ENCODE peak calls at places on chromosomes 16 and 17, in six cellular contexts. A is CD8-positive, alpha-beta memory T cell; R is MM.1S; F is dorsolateral prefrontal cortex; U is cardiac fibroblast; M is cardiac muscle cell. Z is an unnamed sample.

GRCh38 chr17:74332763-74333220 is 6.8 kb downstream of the KIF19 start:
- DNase-seq in U (no peak), A (no peak), M (no peak), F (no peak), R (no peak), Z (no peak)

GRCh38 chr17:64343833-64344637 is 46.6 kb downstream of the PECAM1 start:
- DNase-seq in U (peak), F (peak), R (peak), M (peak), A (no peak), Z (peak)

GRCh38 chr16:48499822-48500440 is 110.0 kb downstream of the N4BP1 start:
- DNase-seq in M (peak), A (no peak), U (peak), F (no peak), R (no peak), Z (peak)

GRCh38 chr16:57446530-57447141 is 549 bp downstream of the CIAPIN1 start:
- DNase-seq in U (peak), F (no peak), R (peak), A (no peak), M (peak), Z (peak)

GRCh38 chr16:27798241-27798640 is 248.3 kb downstream of the KATNIP start:
- DNase-seq in F (no peak), U (no peak), A (no peak), R (no peak), M (no peak), Z (no peak)

GRCh38 chr17:19359151-19359550 is 3.4 kb downstream of the B9D1 start:
- DNase-seq in R (no peak), M (no peak), A (no peak), F (no peak), U (no peak), Z (no peak)

GRCh38 chr16:2341456-2342447 is 1.2 kb upstream of the ABCA3 start:
- DNase-seq in M (no peak), F (no peak), U (no peak), A (no peak), R (no peak), Z (no peak)

GRCh38 chr17:74758846-74759163 is 10.4 kb downstream of the NHERF1 start:
- DNase-seq in F (no peak), A (no peak), M (no peak), R (peak), U (peak), Z (no peak)

GRCh38 chr17:74563358-74563757 is 4.0 kb downstream of the CD300H start:
- DNase-seq in A (no peak), R (no peak), F (no peak), U (no peak), M (no peak), Z (no peak)

GRCh38 chr17:76452646-76453430 is at the start of gene UBE2O:
- DNase-seq in R (peak), M (peak), A (peak), U (peak), F (peak), Z (peak)

GRCh38 chr16:57603110-57604024 is 25.1 kb upstream of the ADGRG1 start:
- DNase-seq in F (no peak), A (no peak), M (no peak), R (no peak), U (no peak), Z (no peak)

GRCh38 chr17:8964801-8965393 is 610 bp downstream of the PIK3R5 start:
- DNase-seq in M (no peak), U (no peak), A (peak), F (no peak), R (no peak), Z (no peak)

GRCh38 chr17:846901-847777 is 65.0 kb downstream of the MRM3 start:
- DNase-seq in M (no peak), U (no peak), A (no peak), R (no peak), F (no peak), Z (peak)

GRCh38 chr17:949623-950338 is 29.8 kb downstream of the NXN start:
- DNase-seq in R (no peak), U (no peak), A (no peak), M (no peak), F (no peak), Z (no peak)

GRCh38 chr17:31532161-31532515 is 140.7 kb downstream of the RAB11FIP4 start:
- DNase-seq in F (no peak), A (no peak), M (no peak), R (no peak), U (no peak), Z (no peak)

GRCh38 chr17:56478836-56479447 is 114.6 kb upstream of the NOG start:
- DNase-seq in M (peak), R (peak), A (no peak), F (no peak), U (peak), Z (peak)

GRCh38 chr16:76910931-76911330 is 280.1 kb upstream of the MON1B start:
- DNase-seq in R (no peak), M (peak), F (no peak), A (no peak), U (peak), Z (peak)

GRCh38 chr16:89420204-89420603 is 70.2 kb downstream of the ANKRD11 start:
- DNase-seq in M (no peak), U (no peak), R (no peak), A (no peak), F (no peak), Z (no peak)

GRCh38 chr17:51079049-51079448 is 41.6 kb downstream of the SPAG9 start:
- DNase-seq in A (no peak), M (peak), F (no peak), U (peak), R (no peak), Z (no peak)

GRCh38 chr16:20942271-20942670 is 41.7 kb downstream of the LYRM1 start:
- DNase-seq in F (no peak), M (no peak), R (no peak), U (no peak), A (no peak), Z (no peak)

GRCh38 chr16:55832788-55833583 is at the start of gene CES1:
- DNase-seq in F (no peak), M (no peak), U (no peak), R (no peak), A (no peak), Z (no peak)

GRCh38 chr16:30948956-30949654 is at the start of gene ORAI3:
- DNase-seq in R (peak), U (peak), F (peak), A (no peak), M (peak), Z (peak)

GRCh38 chr16:82741073-82741615 is 114.4 kb downstream of the CDH13 start:
- DNase-seq in R (no peak), F (no peak), U (no peak), M (no peak), A (no peak), Z (peak)

GRCh38 chr17:18158022-18158600 is 25.5 kb upstream of the ALKBH5 start:
- DNase-seq in F (peak), A (peak), U (peak), M (peak), R (peak), Z (peak)
- H3K4me3 ChIP-seq in F (peak), A (peak), U (peak), M (peak), R (peak), Z (peak)

DNA sequence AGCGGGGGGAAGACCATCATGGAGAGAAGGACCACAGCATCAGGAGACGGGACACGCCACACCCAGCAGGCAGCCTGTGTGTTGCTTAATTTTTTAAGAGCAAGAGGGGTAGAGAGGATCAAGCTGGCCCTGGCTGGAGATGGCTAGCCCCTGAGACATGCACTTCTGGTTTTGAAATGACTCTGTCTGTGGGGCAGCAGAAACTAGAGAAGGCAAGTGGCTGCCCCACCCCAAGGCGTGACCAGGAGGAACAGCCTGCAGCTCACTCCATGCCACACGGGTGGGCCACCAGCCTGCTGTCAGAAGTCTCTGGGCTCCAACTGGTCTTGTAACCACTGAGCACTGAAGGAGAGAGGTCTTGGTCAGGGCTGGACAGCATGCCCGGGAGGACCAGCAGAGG is 75.5 kb downstream of the SOCS1 start:
- DNase-seq in A (no peak), F (no peak), R (no peak), M (no peak), U (no peak), Z (no peak)
- H3K4me3 ChIP-seq in A (no peak), F (no peak), R (no peak), M (no peak), U (no peak), Z (no peak)

GRCh38 chr16:85448557-85449194 is 164.4 kb upstream of the GSE1 start:
- DNase-seq in A (peak), R (peak), F (no peak), U (no peak), M (no peak), Z (no peak)

GRCh38 chr16:85446846-85447656 is 166.1 kb upstream of the GSE1 start:
- DNase-seq in R (peak), A (no peak), U (no peak), M (no peak), F (no peak), Z (no peak)

GRCh38 chr16:85449885-85450245 is 163.3 kb upstream of the GSE1 start:
- DNase-seq in R (no peak), U (no peak), M (no peak), A (no peak), F (no peak), Z (no peak)

GRCh38 chr16:85447657-85448313 is 165.3 kb upstream of the GSE1 start:
- DNase-seq in M (no peak), F (no peak), A (no peak), R (no peak), U (no peak), Z (no peak)

DNA sequence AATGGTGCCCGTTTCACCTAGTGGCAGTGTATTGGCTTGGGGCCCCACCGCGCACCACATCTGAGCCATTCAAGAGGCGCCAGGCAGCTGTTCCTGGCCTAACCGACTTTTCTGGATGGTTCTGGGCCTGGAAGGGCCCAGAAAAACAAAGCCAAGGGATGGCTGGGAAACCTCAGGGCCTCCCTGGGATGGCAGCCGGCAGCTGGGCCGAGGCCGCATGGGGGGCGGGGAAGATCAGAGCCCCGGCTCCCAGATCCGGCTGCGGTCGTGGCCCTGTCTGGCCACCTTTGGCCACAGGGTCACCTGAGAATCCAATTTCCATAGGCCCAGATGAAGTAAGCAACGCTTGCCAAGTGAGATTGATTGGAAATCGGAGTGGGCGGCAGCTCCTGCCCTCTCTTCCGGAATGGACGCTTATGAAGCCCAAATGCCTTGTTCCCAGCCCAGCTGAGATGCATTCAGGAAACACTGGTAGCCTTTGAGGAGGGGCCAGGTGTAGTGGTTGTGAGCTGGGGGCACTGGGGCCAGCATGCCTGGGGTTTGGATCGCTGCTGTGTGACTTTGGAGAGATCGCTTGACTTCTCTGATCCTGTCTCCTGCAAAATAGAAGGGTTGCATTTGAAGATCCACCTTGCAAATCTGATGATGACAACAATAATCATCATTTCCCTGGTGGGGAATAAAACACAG is 163.8 kb upstream of the GSE1 start:
- DNase-seq in U (no peak), A (no peak), M (no peak), R (no peak), F (no peak), Z (no peak)
- H3K4me3 ChIP-seq in U (no peak), A (peak), M (no peak), R (no peak), F (no peak), Z (no peak)

DNA sequence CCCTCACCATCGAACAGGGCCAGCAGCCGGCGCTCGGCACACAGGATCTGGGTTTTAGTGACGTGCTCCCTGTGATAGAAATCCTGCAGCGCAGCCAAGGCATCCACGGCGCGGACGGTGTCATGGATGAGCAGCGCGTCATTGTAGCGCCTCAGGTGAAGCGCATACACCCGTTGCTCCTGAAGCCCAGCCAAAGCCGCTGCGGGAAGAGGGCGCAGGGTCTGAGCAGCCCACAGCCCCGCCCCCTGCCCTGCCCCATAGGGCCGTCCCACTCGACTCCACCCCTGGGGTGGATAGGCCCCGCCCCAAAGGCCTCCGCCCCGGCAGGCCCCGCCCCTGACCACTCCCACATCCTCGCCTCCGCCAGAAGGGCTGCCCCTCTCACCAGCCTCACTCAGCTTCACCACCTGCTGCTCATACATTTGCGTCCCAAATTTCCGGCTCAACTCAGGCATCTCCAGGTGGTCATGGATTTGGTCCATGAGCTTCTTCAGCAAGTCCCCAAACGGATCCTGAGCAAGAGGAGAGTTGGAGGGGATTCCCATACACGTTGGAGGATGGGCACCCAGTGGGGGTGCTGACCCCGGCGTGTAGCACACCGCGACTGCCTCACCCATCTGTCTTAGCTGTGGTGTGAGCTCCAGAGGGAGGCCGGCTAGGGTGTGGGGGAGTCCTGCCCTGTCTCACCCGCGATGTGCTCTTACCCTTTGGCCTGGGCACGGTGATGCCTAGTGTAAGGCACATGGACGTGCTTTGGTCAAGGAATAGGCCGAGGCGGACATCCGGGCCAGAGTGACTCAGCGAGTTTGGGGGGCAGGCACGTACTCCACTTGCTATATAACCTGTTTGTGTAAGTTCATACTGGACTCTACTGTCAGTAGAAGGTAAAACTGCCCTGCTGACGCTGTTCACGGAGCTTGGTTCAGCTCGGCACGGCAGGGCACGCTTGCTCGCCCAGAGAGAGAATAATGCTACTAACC is 4.6 kb downstream of the DHX58 start:
- DNase-seq in M (peak), U (no peak), F (peak), R (peak), A (peak), Z (peak)
- H3K4me3 ChIP-seq in M (peak), U (peak), F (peak), R (no peak), A (no peak), Z (peak)

DNA sequence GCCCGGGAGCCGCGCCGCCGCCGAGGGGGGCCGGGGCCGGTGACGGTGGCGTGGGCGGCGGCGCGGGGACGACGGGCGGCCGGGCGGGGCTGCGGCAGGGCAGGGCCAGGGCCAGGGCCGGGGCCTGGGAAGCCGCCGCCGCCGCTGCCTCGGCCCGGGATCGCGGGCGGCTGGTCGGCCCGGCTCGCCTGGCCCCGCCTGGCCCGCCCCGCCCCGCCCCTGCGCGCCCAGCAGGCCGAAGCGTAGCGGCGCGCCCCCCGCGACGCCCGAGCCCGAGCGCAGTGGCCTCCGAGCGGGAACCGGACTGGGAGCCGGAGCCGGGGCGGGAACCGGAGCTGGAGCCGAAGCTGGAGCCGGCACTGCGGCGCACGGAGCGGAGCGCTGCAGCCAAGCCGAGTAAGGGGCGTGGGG is at the start of gene BEAN1:
- DNase-seq in A (no peak), F (no peak), U (no peak), M (peak), R (no peak), Z (no peak)
- H3K4me3 ChIP-seq in A (peak), F (peak), U (peak), M (peak), R (peak), Z (peak)

GRCh38 chr17:41665566-41666335 is 22.9 kb upstream of the EIF1 start:
- DNase-seq in M (peak), R (peak), F (peak), U (peak), A (peak), Z (peak)

GRCh38 chr17:41666336-41666680 is 22.4 kb upstream of the EIF1 start:
- DNase-seq in U (peak), F (no peak), R (peak), M (peak), A (peak), Z (peak)

GRCh38 chr17:41666708-41667279 is 21.9 kb upstream of the EIF1 start:
- DNase-seq in F (peak), A (peak), R (peak), U (peak), M (peak), Z (peak)

GRCh38 chr17:41664587-41665565 is 23.8 kb upstream of the EIF1 start:
- DNase-seq in R (no peak), A (no peak), M (peak), U (no peak), F (no peak), Z (no peak)

GRCh38 chr17:41667280-41668008 is 21.2 kb upstream of the EIF1 start:
- DNase-seq in F (no peak), U (no peak), M (no peak), A (no peak), R (no peak), Z (no peak)
- H3K4me3 ChIP-seq in F (peak), U (no peak), M (no peak), A (no peak), R (peak), Z (no peak)

GRCh38 chr17:81277421-81277820 is 17.7 kb downstream of the SLC38A10 start:
- DNase-seq in M (peak), U (no peak), F (peak), A (no peak), R (no peak), Z (no peak)
- H3K4me3 ChIP-seq in M (no peak), U (no peak), F (peak), A (no peak), R (no peak), Z (no peak)

GRCh38 chr16:4010225-4011158 is 105.8 kb downstream of the ADCY9 start:
- DNase-seq in R (no peak), A (no peak), F (no peak), M (no peak), U (no peak), Z (no peak)

GRCh38 chr16:4009177-4009576 is 107.1 kb downstream of the ADCY9 start:
- DNase-seq in U (no peak), R (no peak), F (no peak), A (no peak), M (no peak), Z (no peak)

GRCh38 chr16:4011225-4011939 is 104.9 kb downstream of the ADCY9 start:
- DNase-seq in A (no peak), U (no peak), M (no peak), R (no peak), F (no peak), Z (no peak)

GRCh38 chr16:4015275-4015990 is 100.8 kb downstream of the ADCY9 start:
- DNase-seq in M (no peak), F (no peak), A (no peak), U (no peak), R (no peak), Z (no peak)

DNA sequence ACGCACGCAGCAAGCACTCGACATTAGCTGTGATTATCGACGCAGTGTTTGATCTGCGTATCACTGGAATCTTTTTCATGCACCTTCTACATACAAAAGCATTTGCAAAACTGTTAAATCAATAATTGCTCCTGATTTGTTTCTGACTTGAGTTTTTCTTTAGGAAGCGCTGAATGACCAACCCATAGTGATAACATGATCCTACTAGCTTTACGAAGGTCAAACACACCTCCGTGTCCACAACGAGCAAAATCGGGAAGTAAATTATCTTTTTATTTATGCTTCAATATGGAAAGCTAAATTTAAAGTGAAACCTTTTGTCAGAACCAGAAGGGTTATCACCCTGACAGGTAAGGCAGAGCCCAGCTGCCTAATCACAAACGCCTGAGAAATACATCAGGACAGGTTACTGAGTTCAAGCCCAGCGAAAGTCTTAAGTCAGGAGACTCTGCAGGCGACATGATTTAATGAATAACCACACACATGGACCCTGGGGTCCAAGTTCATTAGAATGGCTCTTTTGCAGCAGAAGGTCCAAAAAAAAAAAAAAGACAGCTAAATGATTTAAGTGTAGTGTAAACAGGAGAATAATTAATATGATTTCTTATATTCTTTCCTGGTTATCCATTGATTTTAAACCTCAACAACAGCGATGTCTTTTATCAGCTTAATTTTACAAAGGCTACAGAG is 104.2 kb downstream of the ADCY9 start:
- DNase-seq in U (no peak), R (no peak), F (no peak), M (no peak), A (no peak), Z (no peak)
- H3K4me3 ChIP-seq in U (no peak), R (no peak), F (no peak), M (no peak), A (no peak), Z (no peak)

GRCh38 chr16:84599528-84600202 is 18.2 kb downstream of the COTL1 start:
- DNase-seq in A (no peak), U (peak), F (no peak), R (no peak), M (peak), Z (peak)
- H3K4me3 ChIP-seq in A (peak), U (no peak), F (peak), R (no peak), M (no peak), Z (peak)